ENCODE peak calls at places on chromosomes 2 and 18, in six cellular contexts. I is esophagus squamous epithelium; L is heart right ventricle; O is AG10803; R is ovary; U is CD8-positive, alpha-beta T cell. S is an unnamed sample.

GRCh38 chr2:224754129-224754528 is 38.0 kb upstream of the CCDC195 start:
- DNase-seq in U (no peak), I (no peak), R (no peak), L (no peak), O (peak), S (no peak)

GRCh38 chr18:67669993-67670671 is 153.6 kb upstream of the DSEL start:
- DNase-seq in L (no peak), U (no peak), I (no peak), O (peak), R (no peak), S (peak)

GRCh38 chr2:21288299-21288698 is 164.5 kb downstream of the TDRD15 start:
- DNase-seq in O (no peak), R (no peak), I (no peak), L (no peak), U (no peak), S (no peak)

GRCh38 chr2:120549841-120550240 is 185.8 kb upstream of the GLI2 start:
- DNase-seq in R (no peak), I (no peak), U (no peak), O (no peak), L (no peak), S (no peak)

GRCh38 chr2:114231921-114232320 is 210.5 kb upstream of the DPP10 start:
- DNase-seq in U (no peak), I (no peak), R (no peak), L (no peak), O (no peak), S (no peak)

GRCh38 chr2:128234613-128235012 is 84.1 kb downstream of the HS6ST1 start:
- DNase-seq in R (no peak), O (peak), U (no peak), L (no peak), I (no peak), S (no peak)

GRCh38 chr2:38650012-38650411 is 15.9 kb upstream of the GALM start:
- DNase-seq in U (no peak), O (no peak), I (no peak), L (no peak), R (no peak), S (no peak)

GRCh38 chr2:226411727-226412360 is 387.8 kb downstream of the IRS1 start:
- DNase-seq in I (no peak), O (no peak), U (no peak), L (no peak), R (no peak), S (no peak)

GRCh38 chr2:46701152-46701551 is 214.5 kb downstream of the MCFD2 start:
- DNase-seq in L (no peak), R (no peak), U (no peak), I (no peak), O (peak), S (no peak)

GRCh38 chr2:29323961-29324360 is 208.7 kb downstream of the CLIP4 start:
- DNase-seq in L (no peak), U (no peak), R (no peak), O (peak), I (no peak), S (no peak)

GRCh38 chr2:53939656-53940055 is 31.1 kb downstream of the PSME4 start:
- DNase-seq in I (no peak), O (no peak), L (no peak), R (no peak), U (no peak), S (no peak)

GRCh38 chr2:214450118-214450894 is 39.5 kb downstream of the VWC2L start:
- DNase-seq in O (no peak), R (no peak), I (no peak), L (no peak), U (no peak), S (no peak)

GRCh38 chr18:74163019-74163656 is 14.8 kb downstream of the TIMM21 start:
- DNase-seq in O (no peak), U (no peak), R (no peak), L (no peak), I (no peak), S (no peak)

GRCh38 chr2:44358498-44358897 is 2.8 kb downstream of the PREPL start:
- DNase-seq in R (no peak), O (peak), I (no peak), U (no peak), L (no peak), S (no peak)

GRCh38 chr18:68839701-68840100 is 41.8 kb downstream of the CCDC102B start:
- DNase-seq in U (no peak), I (no peak), L (no peak), O (no peak), R (no peak), S (no peak)

GRCh38 chr2:26463252-26464207 is 14.4 kb downstream of the OTOF start:
- DNase-seq in U (no peak), R (peak), L (no peak), I (no peak), O (no peak), S (no peak)

GRCh38 chr2:69465513-69466456 is 28.6 kb upstream of the NFU1 start:
- DNase-seq in R (no peak), L (peak), U (no peak), O (no peak), I (no peak), S (no peak)

GRCh38 chr2:68423966-68424650 is 43.0 kb downstream of the FBXO48 start:
- DNase-seq in R (no peak), U (no peak), L (no peak), O (no peak), I (no peak), S (no peak)

GRCh38 chr2:42999391-42999811 is 207.0 kb upstream of the HAAO start:
- DNase-seq in R (no peak), I (no peak), U (no peak), L (no peak), O (no peak), S (no peak)

GRCh38 chr2:40591785-40592184 is 139.9 kb upstream of the SLC8A1 start:
- DNase-seq in R (no peak), U (no peak), I (no peak), L (no peak), O (no peak), S (no peak)

GRCh38 chr2:181058378-181059269 is 78.2 kb downstream of the UBE2E3 start:
- DNase-seq in I (no peak), O (peak), U (peak), L (no peak), R (no peak), S (no peak)

GRCh38 chr2:148529745-148530144 is 114.8 kb upstream of the EPC2 start:
- DNase-seq in L (no peak), U (no peak), R (no peak), I (no peak), O (no peak), S (no peak)

GRCh38 chr18:26777316-26778053 is 88.0 kb downstream of the AQP4 start:
- DNase-seq in L (no peak), I (no peak), U (no peak), R (no peak), O (no peak), S (no peak)

GRCh38 chr2:11985817-11986566 is 239.6 kb downstream of the LPIN1 start:
- DNase-seq in R (no peak), L (no peak), I (no peak), O (no peak), U (no peak), S (no peak)

GRCh38 chr2:239370403-239370802 is 30.4 kb downstream of the HDAC4 start:
- DNase-seq in L (no peak), I (no peak), U (no peak), R (no peak), O (no peak), S (no peak)

GRCh38 chr2:7083580-7084509 is 166.6 kb downstream of the RNF144A start:
- DNase-seq in I (no peak), L (no peak), U (no peak), R (no peak), O (peak), S (no peak)

GRCh38 chr2:15956751-15957736 is 16.7 kb downstream of the MYCN start:
- DNase-seq in L (no peak), O (no peak), R (no peak), I (no peak), U (no peak), S (no peak)

GRCh38 chr2:158034198-158034831 is 67.4 kb upstream of the UPP2 start:
- DNase-seq in L (no peak), I (no peak), O (peak), R (no peak), U (no peak), S (no peak)

GRCh38 chr2:174753038-174753633 is 11.1 kb downstream of the CHRNA1 start:
- DNase-seq in O (no peak), U (peak), I (no peak), R (no peak), L (no peak), S (no peak)

GRCh38 chr2:207288628-207289027 is 122.9 kb upstream of the KLF7 start:
- DNase-seq in I (no peak), L (no peak), R (no peak), O (no peak), U (no peak), S (no peak)

GRCh38 chr2:99468155-99468554 is 21.7 kb downstream of the REV1 start:
- DNase-seq in U (no peak), I (no peak), R (no peak), O (no peak), L (no peak), S (no peak)

GRCh38 chr18:56028514-56028913 is 440.5 kb upstream of the TCF4 start:
- DNase-seq in O (peak), I (no peak), L (no peak), R (no peak), U (no peak), S (no peak)

GRCh38 chr2:174336403-174337336 is 1.9 kb downstream of the SP9 start:
- DNase-seq in U (no peak), O (no peak), R (no peak), I (no peak), L (peak), S (no peak)

GRCh38 chr2:107669335-107669734 is 157.4 kb upstream of the RGPD4 start:
- DNase-seq in U (no peak), R (no peak), L (no peak), O (peak), I (no peak), S (no peak)

GRCh38 chr2:231296401-231296800 is 98.0 kb downstream of the ARMC9 start:
- DNase-seq in O (no peak), R (no peak), U (no peak), L (no peak), I (no peak), S (no peak)

GRCh38 chr18:44507729-44508325 is 172.9 kb upstream of the SETBP1 start:
- DNase-seq in L (peak), O (no peak), I (no peak), U (no peak), R (no peak), S (no peak)

GRCh38 chr2:203282101-203282500 is 43.3 kb downstream of the CYP20A1 start:
- DNase-seq in L (no peak), I (no peak), R (no peak), U (no peak), O (no peak), S (no peak)

GRCh38 chr18:56315363-56315762 is 323.0 kb downstream of the TXNL1 start:
- DNase-seq in O (peak), R (no peak), I (no peak), U (no peak), L (no peak), S (no peak)

DNA sequence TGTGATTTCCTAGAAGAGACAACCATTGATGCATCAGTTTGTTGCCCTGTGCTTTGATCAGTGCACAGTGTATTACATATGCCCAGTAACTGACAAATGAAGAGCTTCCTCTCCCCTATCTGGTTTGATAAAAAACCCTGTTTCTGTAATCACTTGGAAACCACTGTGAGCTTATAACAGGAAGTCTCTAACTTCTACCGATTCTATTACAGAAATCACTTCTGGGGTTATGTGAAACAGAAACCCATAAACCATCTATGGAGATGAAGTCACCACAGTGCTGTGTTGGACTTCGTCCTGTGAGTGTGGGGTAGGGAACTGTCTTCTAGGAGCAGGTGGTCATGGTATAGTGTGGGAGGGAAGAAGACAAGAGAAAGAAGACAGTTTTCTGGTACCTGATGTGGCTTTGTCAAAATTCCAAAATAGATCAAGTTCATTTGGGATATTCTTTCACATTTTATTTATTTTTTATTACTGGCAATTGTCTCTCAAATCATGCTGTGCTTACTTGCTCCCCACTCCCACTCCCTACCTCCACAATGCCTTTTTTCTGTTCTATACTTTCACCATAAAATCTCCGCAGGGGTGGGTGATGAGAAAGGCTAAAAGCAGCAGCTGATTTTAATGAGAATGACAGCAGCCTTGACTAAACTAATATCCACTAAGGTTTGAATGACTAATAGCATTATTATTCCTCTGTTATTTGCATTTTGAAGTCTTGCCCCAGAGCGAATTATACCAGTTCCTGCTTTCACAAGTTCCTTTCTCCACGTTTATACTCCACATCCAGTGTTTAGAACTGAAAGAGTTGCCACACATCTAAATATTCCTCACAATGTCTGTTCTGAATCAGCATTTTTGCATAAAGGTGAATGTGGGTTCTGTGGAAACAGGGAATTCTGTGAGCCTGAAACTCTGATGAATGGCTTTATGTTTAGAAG is 41.7 kb upstream of the RND3 start:
- DNase-seq in R (no peak), L (no peak), O (peak), U (no peak), I (no peak), S (no peak)
- H3K4me3 ChIP-seq in R (no peak), L (no peak), O (peak), U (no peak), I (no peak), S (peak)

GRCh38 chr2:155695505-155695904 is 637.0 kb downstream of the NR4A2 start:
- DNase-seq in L (no peak), U (no peak), I (no peak), O (no peak), R (no peak), S (no peak)
- TF ChIP-seq CTCF in L (no peak), U (no peak), I (no peak), O (no peak), R (no peak), S (no peak)

DNA sequence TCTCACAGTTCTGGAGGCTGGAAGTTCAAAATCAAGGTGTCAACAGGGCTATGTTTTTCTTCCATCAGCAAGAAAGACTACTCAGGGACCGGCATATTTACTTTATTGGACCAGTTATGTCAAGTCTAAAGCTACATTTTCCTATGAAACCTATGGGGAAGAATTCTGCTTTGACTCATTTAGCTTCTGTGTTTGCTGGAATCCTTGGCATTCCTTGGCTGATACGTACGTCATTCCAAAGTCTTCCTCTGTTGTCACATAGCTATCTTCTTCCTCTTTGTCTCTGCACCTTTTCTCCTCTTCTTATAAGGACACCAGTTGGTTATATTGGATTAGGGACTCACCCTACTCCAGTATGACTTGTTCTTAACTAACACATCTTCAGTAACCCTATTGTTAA is 137.4 kb upstream of the FBXO11 start:
- DNase-seq in O (no peak), U (no peak), L (no peak), I (no peak), R (no peak), S (no peak)
- H3K4me3 ChIP-seq in O (no peak), U (no peak), L (no peak), I (no peak), R (no peak), S (no peak)

GRCh38 chr2:32212293-32212692 is 46.6 kb downstream of the SLC30A6 start:
- DNase-seq in L (no peak), O (no peak), I (no peak), U (no peak), R (no peak), S (no peak)
- TF ChIP-seq CTCF in L (no peak), O (no peak), I (no peak), U (no peak), R (no peak), S (no peak)